ENCODE peak calls at places on chromosome 1, in six cellular contexts. N is activated CD4-positive, alpha-beta T cell treated with anti-CD3 and anti-CD28 coated beads, Interleukin-2, amount 10 ng/mL, durations not matched to agents 7 days and 5 days; E is G401; T is effector memory CD8-positive, alpha-beta T cell; K is MV-4-11; S is stimulated activated CD4-positive, alpha-beta T cell treated with anti-CD3 and anti-CD28 coated beads, Interleukin-15, amount 100 ng/mL, for 1 hour. U is an unnamed sample.

GRCh38 chr1:219927956-219928790 is at the start of gene SLC30A10:
- DNase-seq in N (no peak), E (no peak), T (no peak), K (no peak), S (no peak), U (no peak)

GRCh38 chr1:32870615-32871363 is at the start of gene FNDC5:
- DNase-seq in N (no peak), E (no peak), T (no peak), K (no peak), S (no peak), U (no peak)

GRCh38 chr1:33147997-33148314 is 33.9 kb downstream of the TRIM62 start:
- DNase-seq in N (no peak), E (no peak), T (no peak), K (peak), S (no peak), U (no peak)

GRCh38 chr1:91148641-91149069 is 126.8 kb upstream of the ZNF644 start:
- DNase-seq in N (no peak), E (no peak), T (no peak), K (peak), S (no peak), U (no peak)

GRCh38 chr1:77370588-77371306 is 88.9 kb downstream of the AK5 start:
- DNase-seq in N (no peak), E (no peak), T (no peak), K (peak), S (no peak), U (no peak)

GRCh38 chr1:223513309-223513708 is 120.1 kb downstream of the CCDC185 start:
- DNase-seq in N (no peak), E (no peak), T (no peak), K (no peak), S (no peak), U (no peak)

GRCh38 chr1:204506969-204507316 is 9.3 kb upstream of the MDM4 start:
- DNase-seq in N (peak), E (peak), T (peak), K (peak), S (peak), U (peak)

GRCh38 chr1:55631508-55631907 is 416.3 kb upstream of the USP24 start:
- DNase-seq in N (no peak), E (no peak), T (no peak), K (no peak), S (no peak), U (no peak)

GRCh38 chr1:243968413-243968812 is 82.7 kb upstream of the ZBTB18 start:
- DNase-seq in N (no peak), E (no peak), T (no peak), K (no peak), S (no peak), U (no peak)

GRCh38 chr1:39576016-39576657 is 453 bp downstream of the PABPC4 start:
- DNase-seq in N (peak), E (no peak), T (peak), K (no peak), S (peak), U (peak)

U was measured in central memory CD8-positive, alpha-beta T cell.